ENCODE peak calls at places on chromosome 7, in six cellular contexts. I is cardiac muscle cell; K is GM23248; F is heart right ventricle; B is CD8-positive, alpha-beta T cell; E is HCT116. Q is an unnamed sample.

GRCh38 chr7:157682946-157683239 is 346.1 kb downstream of the DNAJB6 start:
- DNase-seq in K (no peak), E (no peak), F (no peak), I (no peak), B (no peak), Q (no peak)

GRCh38 chr7:101550641-101551531 is 78.2 kb downstream of the MYL10 start:
- DNase-seq in B (no peak), K (peak; percentile 24), I (peak; percentile 73), F (no peak), E (no peak), Q (no peak)

GRCh38 chr7:121081327-121081936 is 92.9 kb downstream of the CPED1 start:
- DNase-seq in K (peak; percentile 83), B (no peak), F (no peak), I (peak; percentile 63), E (peak; percentile 44), Q (no peak)

GRCh38 chr7:44313621-44314031 is 11.8 kb downstream of the CAMK2B start:
- DNase-seq in E (no peak), K (no peak), I (no peak), B (peak; percentile 36), F (peak; percentile 71), Q (no peak)

GRCh38 chr7:156001496-156002260 is 189.4 kb upstream of the SHH start:
- DNase-seq in F (no peak), K (no peak), E (no peak), I (no peak), B (peak; percentile 19), Q (no peak)

GRCh38 chr7:114930829-114931655 is 9.1 kb downstream of the MDFIC start:
- DNase-seq in E (no peak), F (no peak), I (no peak), K (peak; percentile 76), B (no peak), Q (no peak)

GRCh38 chr7:146878901-146879300 is 762.3 kb downstream of the CNTNAP2 start:
- DNase-seq in E (no peak), F (no peak), I (no peak), B (no peak), K (no peak), Q (no peak)

GRCh38 chr7:116686812-116687419 is 14.9 kb downstream of the MET start:
- DNase-seq in E (no peak), K (no peak), B (no peak), F (no peak), I (no peak), Q (no peak)

GRCh38 chr7:154868901-154869300 is 134.0 kb downstream of the PAXIP1 start:
- DNase-seq in I (peak; percentile 28), B (no peak), K (no peak), E (no peak), F (no peak), Q (no peak)

GRCh38 chr7:5425507-5426225 is 2.0 kb upstream of the TNRC18 start:
- DNase-seq in I (peak; percentile 90), F (peak; percentile 88), K (peak; percentile 94), B (no peak), E (no peak), Q (no peak)

GRCh38 chr7:40808409-40808942 is 673.7 kb downstream of the SUGCT start:
- DNase-seq in K (peak; percentile 97), E (no peak), I (no peak), B (no peak), F (no peak), Q (no peak)

GRCh38 chr7:141079223-141079622 is 5.4 kb downstream of the TMEM178B start:
- DNase-seq in F (no peak), E (no peak), I (peak; percentile 36), K (no peak), B (no peak), Q (no peak)

GRCh38 chr7:43754596-43754995 is 3.9 kb upstream of the BLVRA start:
- DNase-seq in E (no peak), B (no peak), K (no peak), F (no peak), I (no peak), Q (no peak)

GRCh38 chr7:127726481-127726880 is 74.5 kb downstream of the SND1 start:
- DNase-seq in F (no peak), K (no peak), I (no peak), E (no peak), B (no peak), Q (no peak)

GRCh38 chr7:109984726-109985125 is 1106.2 kb upstream of the LRRN3 start:
- DNase-seq in F (no peak), E (no peak), B (no peak), I (no peak), K (no peak), Q (no peak)

GRCh38 chr7:111492234-111492633 is 70.1 kb downstream of the IMMP2L start:
- DNase-seq in I (no peak), F (no peak), E (no peak), B (no peak), K (no peak), Q (no peak)

GRCh38 chr7:151432658-151433521 is 7.1 kb downstream of the CRYGN start:
- DNase-seq in I (no peak), B (peak; percentile 74), F (no peak), K (no peak), E (no peak), Q (no peak)

GRCh38 chr7:116702046-116702445 is 30.1 kb downstream of the MET start:
- DNase-seq in I (no peak), E (no peak), F (no peak), K (no peak), B (no peak), Q (no peak)

GRCh38 chr7:157789094-157789493 is 452.3 kb downstream of the DNAJB6 start:
- DNase-seq in E (no peak), I (no peak), F (no peak), B (no peak), K (no peak), Q (no peak)

GRCh38 chr7:47326808-47327207 is 255.1 kb downstream of the TNS3 start:
- DNase-seq in K (peak; percentile 78), F (peak; percentile 60), E (no peak), B (no peak), I (no peak), Q (no peak)

GRCh38 chr7:138713191-138713590 is 12.0 kb upstream of the SVOPL start:
- DNase-seq in F (no peak), I (no peak), B (no peak), K (no peak), E (no peak), Q (no peak)

DNA sequence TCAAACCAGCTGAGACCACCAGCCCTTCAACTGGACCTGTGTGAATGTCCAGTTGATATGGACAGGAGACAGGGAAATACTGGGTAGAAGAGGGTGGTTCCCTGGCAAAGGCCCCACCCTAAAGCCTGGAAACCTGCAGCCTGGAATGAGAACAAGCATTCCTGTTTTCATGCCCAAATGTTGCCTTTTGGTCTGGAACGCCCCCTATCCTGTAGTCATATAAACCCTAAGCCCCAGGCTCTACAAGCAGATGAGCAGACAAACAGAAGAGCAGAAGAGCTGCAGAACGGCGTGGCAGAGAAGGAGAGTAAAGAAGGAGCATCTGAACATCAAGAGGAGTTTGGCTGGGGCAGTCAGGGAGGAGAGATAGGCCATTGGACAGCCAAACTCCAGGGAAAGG is 38.4 kb downstream of the SYPL1 start:
- DNase-seq in E (no peak), B (peak; percentile 44), F (no peak), K (no peak), I (no peak), Q (no peak)
- H3K4me1 ChIP-seq in E (no peaks in the 10 kb centered on the region), B (peaks cover 37% of the 10 kb centered on the region), F (peaks cover 3% of the 10 kb centered on the region), K (peaks cover 8% of the 10 kb centered on the region), I (peaks cover 23% of the 10 kb centered on the region), Q (no peaks in the 10 kb centered on the region)

GRCh38 chr7:152870106-152870693 is 110.6 kb downstream of the ACTR3B start:
- DNase-seq in B (peak; percentile 13), I (no peak), K (no peak), F (no peak), E (no peak), Q (no peak)

GRCh38 chr7:152871678-152872060 is 112.1 kb downstream of the ACTR3B start:
- DNase-seq in I (no peak), K (no peak), E (no peak), F (no peak), B (peak; percentile 35), Q (no peak)

GRCh38 chr7:152872745-152873118 is 113.2 kb downstream of the ACTR3B start:
- DNase-seq in I (no peak), F (no peak), B (peak; percentile 36), E (no peak), K (no peak), Q (no peak)

GRCh38 chr7:152871005-152871677 is 111.6 kb downstream of the ACTR3B start:
- DNase-seq in K (no peak), B (peak; percentile 36), E (no peak), F (no peak), I (no peak), Q (no peak)

DNA sequence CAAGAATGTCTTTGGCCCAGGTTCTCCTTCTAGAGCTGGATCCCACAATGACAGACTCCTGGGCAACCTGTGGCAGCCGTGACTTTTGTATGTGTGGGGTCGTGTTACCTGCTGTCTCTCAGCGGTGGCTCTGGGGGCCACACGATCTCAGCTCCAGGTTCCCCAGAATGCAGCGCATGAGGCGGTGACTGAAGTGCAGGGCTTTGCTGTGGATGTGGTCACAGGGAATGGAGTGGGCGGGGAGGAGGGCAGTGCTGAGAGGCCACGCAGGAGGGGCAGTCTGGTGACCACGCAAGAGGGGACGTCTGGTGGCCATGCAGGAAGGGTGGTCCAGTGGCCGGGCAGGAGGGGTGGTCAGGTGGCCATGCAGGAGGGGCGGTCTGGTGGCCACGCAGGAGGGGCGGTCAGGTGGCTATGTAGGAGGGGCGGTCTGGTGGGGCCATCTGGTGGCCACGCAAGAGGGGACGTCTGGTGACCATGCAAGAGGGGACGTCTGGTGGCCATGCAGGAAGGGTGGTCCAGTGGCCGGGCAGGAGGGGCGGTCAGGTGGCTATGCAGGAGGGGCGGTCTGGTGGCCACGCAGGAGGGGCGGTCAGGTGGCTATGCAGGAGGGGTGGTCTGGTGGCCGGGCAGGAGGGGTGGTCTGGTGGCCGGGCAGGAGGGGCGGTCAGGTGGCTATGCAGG is 112.7 kb downstream of the ACTR3B start:
- DNase-seq in K (no peak), I (no peak), B (peak; percentile 43), F (no peak), E (no peak), Q (no peak)
- H3K4me3 ChIP-seq in K (no peak overlapping the region), I (no peak overlapping the region), B (no peak overlapping the region), F (no peak overlapping the region), E (no peak overlapping the region), Q (no peak overlapping the region)

DNA sequence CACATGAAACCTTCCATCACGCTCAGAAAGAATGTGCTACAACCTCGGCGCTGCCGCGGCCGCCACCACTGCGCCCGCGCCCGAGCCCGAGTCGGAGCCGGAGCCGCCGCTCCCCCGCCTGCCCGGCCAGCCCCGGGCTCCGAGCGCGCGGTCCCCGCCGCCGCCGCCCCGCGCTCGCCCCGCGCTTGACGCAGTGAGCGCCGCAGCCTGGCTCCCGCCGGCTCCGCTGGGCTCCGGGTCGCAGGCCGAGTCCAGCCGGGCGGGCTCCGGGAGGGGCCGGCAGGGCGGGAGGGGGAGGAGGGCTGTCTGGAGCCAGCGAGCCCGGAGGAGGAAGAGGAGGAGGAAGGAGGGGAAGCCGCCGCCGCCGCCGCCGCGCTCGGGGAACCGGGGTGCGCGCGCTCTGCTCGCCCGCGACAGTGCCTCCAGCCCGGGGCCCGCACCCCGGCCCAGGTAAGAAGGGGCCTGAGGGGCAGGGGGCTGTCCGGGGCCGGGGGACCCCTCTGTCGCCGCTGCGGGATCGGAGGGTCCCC is 4.3 kb upstream of the ELFN1 start:
- DNase-seq in B (no peak), K (peak; percentile 65), E (no peak), I (peak; percentile 78), F (peak; percentile 56), Q (no peak)
- H3K4me1 ChIP-seq in B (peaks cover 23% of the 10 kb centered on the region), K (no peaks in the 10 kb centered on the region), E (peaks cover 19% of the 10 kb centered on the region), I (peaks cover 17% of the 10 kb centered on the region), F (peaks cover 18% of the 10 kb centered on the region), Q (peaks cover 8% of the 10 kb centered on the region)

DNA sequence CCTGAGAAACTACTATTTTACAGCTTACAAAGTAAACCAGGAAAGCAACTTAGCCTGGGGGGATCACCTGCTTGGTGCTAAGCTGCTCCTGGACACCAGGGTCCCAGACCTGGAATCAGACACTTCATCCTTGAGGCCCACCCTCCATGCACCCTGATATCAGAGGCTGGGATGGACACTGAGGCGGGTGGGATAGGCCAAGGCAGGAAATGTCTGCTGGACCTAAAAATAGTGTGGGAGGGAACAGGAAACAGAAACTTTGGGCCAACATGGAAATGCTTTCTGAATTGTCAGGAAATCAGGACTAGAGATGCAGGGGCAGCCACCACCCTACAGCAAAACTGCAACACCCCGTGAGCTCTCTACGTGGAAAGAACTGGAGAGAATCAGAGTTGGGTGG is 101.5 kb upstream of the PODXL start:
- DNase-seq in F (peak; percentile 40), I (no peak), K (no peak), B (no peak), E (no peak), Q (no peak)
- H3K4me3 ChIP-seq in F (no peak overlapping the region), I (no peak overlapping the region), K (no peak overlapping the region), B (no peak overlapping the region), E (no peak overlapping the region), Q (no peak overlapping the region)